ENCODE peak calls at places on chromosomes 1 and 21, in four cellular contexts. L is substantia nigra; K is CD8-positive, alpha-beta memory T cell; Z is esophagus squamous epithelium. F is an unnamed sample.

GRCh38 chr1:47580451-47580980 is 142.7 kb downstream of the FOXD2 start:
- DNase-seq in L (no peak), K (no peak), Z (no peak), F (no peak)

GRCh38 chr1:47569681-47570470 is 132.0 kb downstream of the FOXD2 start:
- DNase-seq in L (no peak), K (no peak), Z (no peak), F (no peak)

GRCh38 chr1:225944951-225945350 is 3.9 kb upstream of the LEFTY2 start:
- DNase-seq in L (no peak), K (no peak), Z (no peak), F (no peak)

GRCh38 chr1:118948351-118948750 is 39.8 kb downstream of the TBX15 start:
- DNase-seq in L (no peak), K (no peak), Z (no peak), F (no peak)

GRCh38 chr1:94817697-94818096 is 2.5 kb upstream of the SLC44A3 start:
- DNase-seq in L (no peak), K (no peak), Z (no peak), F (no peak)

GRCh38 chr1:26936823-26937222 is 15.3 kb downstream of the NUDC start:
- DNase-seq in L (no peak), K (no peak), Z (no peak), F (no peak)

GRCh38 chr1:178465011-178465410 is 31.8 kb downstream of the CLEC20A start:
- DNase-seq in L (no peak), K (no peak), Z (no peak), F (no peak)

GRCh38 chr1:42319871-42320484 is 15.1 kb downstream of the FOXJ3 start:
- DNase-seq in L (no peak), K (peak; percentile 6), Z (no peak), F (no peak)

GRCh38 chr21:46646541-46647154 is 11.2 kb downstream of the PRMT2 start:
- DNase-seq in L (no peak), K (no peak), Z (no peak), F (no peak)

GRCh38 chr1:116763787-116764465 is 9.7 kb downstream of the CD2 start:
- DNase-seq in L (no peak), K (no peak), Z (no peak), F (no peak)

DNA sequence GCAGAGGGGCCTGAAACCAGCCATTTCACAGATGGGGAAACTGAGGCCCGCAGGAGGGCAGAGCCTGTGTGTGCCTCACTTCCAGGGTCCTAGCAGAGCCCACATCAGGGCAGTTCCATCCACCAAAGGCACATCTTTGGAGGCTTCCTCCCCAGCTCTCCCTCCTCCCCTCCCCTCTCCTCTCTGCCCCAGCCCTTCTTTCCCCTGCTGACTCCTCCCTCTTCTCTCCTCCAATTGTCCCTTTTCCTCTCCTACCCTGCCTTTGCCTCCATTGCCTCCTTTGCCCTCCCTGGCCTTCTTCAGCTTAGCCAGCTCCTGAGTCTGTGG is 56.6 kb downstream of the TMEM53 start:
- DNase-seq in L (no peak), K (no peak), Z (no peak), F (no peak)
- H3K27ac ChIP-seq in L (peak overlapping the region; percentile 69), K (no peak overlapping the region), Z (no peak overlapping the region), F (peak overlapping the region; percentile 19)

GRCh38 chr1:215652371-215652770 is 85.3 kb downstream of the KCTD3 start:
- DNase-seq in L (no peak), K (no peak), Z (no peak), F (no peak)
- H3K27ac ChIP-seq in L (no peak overlapping the region), K (no peak overlapping the region), Z (no peak overlapping the region), F (no peak overlapping the region)

GRCh38 chr1:168879906-168880734 is 151.1 kb upstream of the DPT start:
- DNase-seq in L (no peak), K (no peak), Z (no peak), F (no peak)
- H3K27ac ChIP-seq in L (no peak overlapping the region), K (no peak overlapping the region), Z (peak overlapping the region; percentile 76), F (no peak overlapping the region)

GRCh38 chr1:230978491-230979388 is at the start of the genes ARV1 and TTC13:
- DNase-seq in L (peak; percentile 99), K (peak; percentile 94), Z (peak; percentile 95), F (peak; percentile 97)
- H3K27ac ChIP-seq in L (peak within 1 kb of the TSS; percentile 71), K (peak within 1 kb of the TSS; percentile 75), Z (peak within 1 kb of the TSS; percentile 83), F (peak within 1 kb of the TSS; percentile 24)

GRCh38 chr1:21318714-21319159 is 28.5 kb upstream of the ECE1 start:
- DNase-seq in L (peak; percentile 44), K (no peak), Z (no peak), F (no peak)

GRCh38 chr1:21317690-21318043 is 27.4 kb upstream of the ECE1 start:
- DNase-seq in L (no peak), K (no peak), Z (no peak), F (no peak)

GRCh38 chr1:21314797-21315396 is 24.6 kb upstream of the ECE1 start:
- DNase-seq in L (no peak), K (no peak), Z (no peak), F (no peak)

GRCh38 chr1:21318057-21318713 is 27.9 kb upstream of the ECE1 start:
- DNase-seq in L (no peak), K (no peak), Z (no peak), F (no peak)

GRCh38 chr1:21317035-21317689 is 26.9 kb upstream of the ECE1 start:
- DNase-seq in L (peak; percentile 26), K (no peak), Z (no peak), F (peak; percentile 45)
- H3K27ac ChIP-seq in L (peak overlapping the region; percentile 50), K (no peak overlapping the region), Z (peak overlapping the region; percentile 94), F (peak overlapping the region; percentile 84)

DNA sequence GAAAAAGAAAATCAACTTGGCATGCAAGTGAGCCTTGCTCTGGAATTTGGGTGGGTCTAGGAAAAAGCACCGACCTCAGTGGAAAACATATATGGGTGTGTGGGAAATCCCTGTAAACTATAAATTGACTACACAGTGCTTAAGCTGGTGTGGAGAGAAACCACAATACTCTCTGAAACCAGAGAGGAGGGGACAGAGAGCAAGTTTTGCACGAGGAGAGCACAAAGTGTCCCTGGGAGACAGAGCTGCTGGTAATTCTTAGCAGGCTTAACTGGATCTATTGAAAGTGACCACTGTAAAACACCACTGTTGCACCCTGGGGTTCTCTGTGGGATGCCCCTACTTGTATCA is 12.8 kb downstream of the KCNJ15 start:
- DNase-seq in L (no peak), K (no peak), Z (no peak), F (no peak)
- H3K27ac ChIP-seq in L (no peak overlapping the region), K (no peak overlapping the region), Z (peak overlapping the region; percentile 83), F (no peak overlapping the region)

DNA sequence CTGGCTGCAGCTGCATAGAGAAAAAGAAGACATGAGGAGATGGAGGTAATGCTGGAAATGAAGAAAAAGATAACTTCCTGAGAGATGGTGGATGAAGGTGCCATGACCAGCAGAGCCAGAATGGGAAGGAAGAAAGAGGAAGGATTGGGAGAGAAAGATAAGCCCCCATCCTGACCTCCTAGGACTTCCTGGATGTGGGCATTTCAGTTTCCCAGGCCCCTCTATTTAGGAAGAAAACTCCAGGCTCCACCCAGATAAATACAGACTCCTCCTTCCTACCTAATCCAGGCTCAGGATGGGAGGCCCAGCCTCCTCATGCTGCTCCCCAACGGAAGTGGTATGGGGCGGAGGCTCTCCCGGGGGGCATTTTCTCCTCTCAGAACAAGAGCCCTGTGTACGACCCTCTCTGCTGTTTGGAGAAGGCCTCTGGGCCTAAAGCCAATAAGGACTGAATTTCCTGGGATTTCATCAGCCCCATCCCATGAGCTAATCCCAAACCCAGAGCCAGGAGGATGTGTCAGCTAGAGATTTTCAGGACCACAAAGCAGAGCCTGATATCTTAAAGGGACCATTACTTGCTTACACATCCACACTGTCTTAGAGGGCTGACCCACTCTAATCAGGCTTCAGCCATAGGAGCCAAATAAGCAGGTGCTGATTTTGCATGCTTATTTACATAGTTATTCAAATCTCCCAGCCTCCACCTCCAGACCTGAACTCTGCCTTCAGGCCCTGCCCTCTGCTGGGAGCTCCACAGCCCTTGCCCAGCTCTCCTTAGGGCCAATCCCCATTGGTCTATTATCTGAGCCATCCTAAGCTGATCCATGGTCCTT is 5.1 kb upstream of the ARHGEF2 start:
- DNase-seq in L (peak; percentile 26), K (no peak), Z (no peak), F (no peak)
- H3K27ac ChIP-seq in L (peak overlapping the region; percentile 18), K (peak overlapping the region; percentile 51), Z (peak overlapping the region; percentile 96), F (no peak overlapping the region)